ENCODE peak calls at places on chromosomes 4 and X, in seven cellular contexts. Z is RWPE2; Y is type B pancreatic cell; Q is stimulated activated effector memory CD8-positive, alpha-beta T cell treated with anti-CD3 and anti-CD28 coated beads, Interleukin-12 subunit alpha, Interleukin-12 subunit beta, amount 100 ng/mL, for 72 hours; H is glutamatergic neuron; J is MV-4-11; D is NCI-H1105. W is an unnamed sample.

GRCh38 chr4:90183254-90183653 is 56.1 kb downstream of the CCSER1 start:
- DNase-seq in D (no peak), H (no peak), Q (no peak), Z (no peak), Y (no peak), J (no peak), W (no peak)

GRCh38 chr4:85828295-85828910 is 353.5 kb downstream of the ARHGAP24 start:
- DNase-seq in D (no peak), Z (no peak), H (no peak), J (no peak), Y (no peak), Q (no peak), W (no peak)

GRCh38 chrX:106912864-106913263 is 7.3 kb upstream of the CLDN2 start:
- DNase-seq in J (no peak), Z (no peak), H (no peak), Q (no peak), Y (no peak), D (no peak), W (no peak)

GRCh38 chrX:139831689-139832456 is 101.0 kb downstream of the ATP11C start:
- DNase-seq in H (no peak), Z (no peak), D (no peak), Q (no peak), J (peak), Y (no peak), W (no peak)

GRCh38 chrX:153875391-153876111 is 10.4 kb downstream of the L1CAM start:
- DNase-seq in Y (peak), Q (peak), J (peak), H (peak), D (peak), Z (no peak), W (no peak)

GRCh38 chrX:78650906-78651437 is 8.2 kb downstream of the RTL3 start:
- DNase-seq in Q (no peak), Y (no peak), Z (no peak), D (no peak), J (peak), H (no peak), W (no peak)

GRCh38 chr4:37686373-37687174 is at the start of gene RELL1:
- DNase-seq in H (peak), Z (peak), D (peak), J (peak), Y (peak), Q (peak), W (peak)

GRCh38 chr4:7841071-7841470 is 98.6 kb downstream of the AFAP1 start:
- DNase-seq in D (no peak), H (no peak), Z (no peak), Y (no peak), J (no peak), Q (no peak), W (peak)

GRCh38 chrX:107626916-107627315 is 1.4 kb upstream of the PRPS1 start:
- DNase-seq in D (no peak), H (no peak), Q (no peak), Y (no peak), Z (no peak), J (no peak), W (no peak)

GRCh38 chrX:136636121-136636520 is 11.8 kb upstream of the CD40LG start:
- DNase-seq in J (peak), H (peak), D (no peak), Z (no peak), Q (no peak), Y (no peak), W (no peak)

GRCh38 chrX:119758682-119759332 is 419 bp downstream of the SOWAHD start:
- DNase-seq in J (no peak), Y (no peak), H (peak), Z (no peak), D (no peak), Q (no peak), W (no peak)

GRCh38 chr4:6595897-6596537 is 21.0 kb downstream of the MAN2B2 start:
- DNase-seq in Z (no peak), Q (no peak), J (no peak), H (no peak), D (no peak), Y (no peak), W (no peak)

GRCh38 chr4:80265571-80266266 is 745 bp upstream of the FGF5 start:
- DNase-seq in J (no peak), H (no peak), Q (no peak), Z (no peak), Y (no peak), D (peak), W (no peak)

GRCh38 chrX:12372111-12372510 is 233.8 kb downstream of the FRMPD4 start:
- DNase-seq in J (no peak), Q (no peak), D (no peak), H (no peak), Z (peak), Y (no peak), W (no peak)

GRCh38 chr4:175871774-175872405 is 59.8 kb upstream of the GPM6A start:
- DNase-seq in J (no peak), H (no peak), Z (no peak), D (no peak), Y (no peak), Q (no peak), W (no peak)

GRCh38 chr4:65416875-65417274 is 253.4 kb downstream of the EPHA5 start:
- DNase-seq in Y (no peak), J (no peak), Z (no peak), H (peak), Q (no peak), D (peak), W (no peak)

GRCh38 chr4:101014417-101014816 is 332.9 kb downstream of the PPP3CA start:
- DNase-seq in D (no peak), Y (no peak), Q (no peak), H (no peak), Z (no peak), J (no peak), W (no peak)

GRCh38 chrX:53682885-53683555 is 3.5 kb downstream of the HUWE1 start:
- DNase-seq in J (peak), H (peak), Y (no peak), Q (peak), D (peak), Z (no peak), W (no peak)

W was measured in mesenteric fat pad.